ENCODE peak calls at places on chromosomes 7 and 10, in five cellular contexts. One of them, this sample, is unnamed. For H3K9me3, the result is how much of the 10 kb centered on the place peaks cover.

GRCh38 chr7:99762680-99763327 is 21.2 kb downstream of the CYP3A4 start:
- DNase-seq in colonic mucosa: no peak
- DNase-seq in HepG2: no peak
- DNase-seq in fibroblast of lung: peak
- DNase-seq in PC-3: peak
- DNase-seq in this sample: peak

GRCh38 chr7:36875794-36876193 is 151.5 kb upstream of the AOAH start:
- DNase-seq in colonic mucosa: no peak
- DNase-seq in HepG2: no peak
- DNase-seq in fibroblast of lung: no peak
- DNase-seq in PC-3: no peak
- DNase-seq in this sample: no peak

GRCh38 chr7:4216016-4216415 is 466.1 kb upstream of the FOXK1 start:
- DNase-seq in colonic mucosa: no peak
- DNase-seq in HepG2: no peak
- DNase-seq in fibroblast of lung: no peak
- DNase-seq in PC-3: peak
- DNase-seq in this sample: no peak

GRCh38 chr7:3928727-3929515 is 627.9 kb downstream of the SDK1 start:
- DNase-seq in colonic mucosa: no peak
- DNase-seq in HepG2: peak
- DNase-seq in fibroblast of lung: no peak
- DNase-seq in PC-3: no peak
- DNase-seq in this sample: no peak

GRCh38 chr7:51229620-51230323 is 86.8 kb downstream of the COBL start:
- DNase-seq in colonic mucosa: no peak
- DNase-seq in HepG2: no peak
- DNase-seq in fibroblast of lung: no peak
- DNase-seq in PC-3: no peak
- DNase-seq in this sample: no peak

GRCh38 chr7:15481127-15481526 is 80.7 kb downstream of the AGMO start:
- DNase-seq in colonic mucosa: no peak
- DNase-seq in HepG2: no peak
- DNase-seq in fibroblast of lung: no peak
- DNase-seq in PC-3: no peak
- DNase-seq in this sample: no peak

GRCh38 chr7:142323706-142324105 is 65.8 kb upstream of the PRSS58 start:
- DNase-seq in colonic mucosa: no peak
- DNase-seq in HepG2: peak
- DNase-seq in fibroblast of lung: no peak
- DNase-seq in PC-3: peak
- DNase-seq in this sample: no peak

GRCh38 chr10:96073722-96074121 is 30.3 kb downstream of the CCNJ start:
- DNase-seq in colonic mucosa: no peak
- DNase-seq in HepG2: no peak
- DNase-seq in fibroblast of lung: peak
- DNase-seq in PC-3: peak
- DNase-seq in this sample: peak

GRCh38 chr7:92685146-92686042 is 95.2 kb upstream of the FAM133B start:
- DNase-seq in colonic mucosa: no peak
- DNase-seq in HepG2: no peak
- DNase-seq in fibroblast of lung: no peak
- DNase-seq in PC-3: no peak
- DNase-seq in this sample: no peak

GRCh38 chr10:30467939-30468338 is 34.0 kb downstream of the MAP3K8 start:
- DNase-seq in colonic mucosa: no peak
- DNase-seq in HepG2: no peak
- DNase-seq in fibroblast of lung: no peak
- DNase-seq in PC-3: no peak
- DNase-seq in this sample: no peak

GRCh38 chr10:101311440-101312067 is 42.4 kb upstream of the BTRC start:
- DNase-seq in colonic mucosa: no peak
- DNase-seq in HepG2: no peak
- DNase-seq in fibroblast of lung: no peak
- DNase-seq in PC-3: no peak
- DNase-seq in this sample: no peak
- H3K4me3 ChIP-seq in colonic mucosa: no peak
- H3K4me3 ChIP-seq in HepG2: no peak
- H3K4me3 ChIP-seq in fibroblast of lung: no peak
- H3K4me3 ChIP-seq in PC-3: no peak
- H3K4me3 ChIP-seq in this sample: no peak

GRCh38 chr7:157112706-157113105 is 26.0 kb upstream of the UBE3C start:
- DNase-seq in colonic mucosa: no peak
- DNase-seq in HepG2: no peak
- DNase-seq in fibroblast of lung: no peak
- DNase-seq in PC-3: no peak
- DNase-seq in this sample: no peak
- H3K9me3 ChIP-seq in colonic mucosa: under half
- H3K9me3 ChIP-seq in HepG2: under half
- H3K9me3 ChIP-seq in fibroblast of lung: under half
- H3K9me3 ChIP-seq in PC-3: under half
- H3K9me3 ChIP-seq in this sample: under half

GRCh38 chr10:27742195-27742925 is 3.3 kb downstream of the MKX start:
- DNase-seq in colonic mucosa: peak
- DNase-seq in HepG2: peak
- DNase-seq in fibroblast of lung: peak
- DNase-seq in PC-3: peak
- DNase-seq in this sample: peak
- H3K9ac ChIP-seq in colonic mucosa: peak
- H3K9ac ChIP-seq in HepG2: peak
- H3K9ac ChIP-seq in fibroblast of lung: peak
- H3K9ac ChIP-seq in PC-3: peak
- H3K9ac ChIP-seq in this sample: peak

GRCh38 chr10:101310528-101311439 is 43.2 kb upstream of the BTRC start:
- DNase-seq in colonic mucosa: no peak
- DNase-seq in HepG2: no peak
- DNase-seq in fibroblast of lung: peak
- DNase-seq in PC-3: no peak
- DNase-seq in this sample: peak
- H3K4me3 ChIP-seq in colonic mucosa: no peak
- H3K4me3 ChIP-seq in HepG2: no peak
- H3K4me3 ChIP-seq in fibroblast of lung: no peak
- H3K4me3 ChIP-seq in PC-3: no peak
- H3K4me3 ChIP-seq in this sample: no peak

GRCh38 chr10:133179128-133179520 is 19.1 kb downstream of the KNDC1 start:
- DNase-seq in colonic mucosa: no peak
- DNase-seq in HepG2: no peak
- DNase-seq in fibroblast of lung: no peak
- DNase-seq in PC-3: no peak
- DNase-seq in this sample: no peak
- H3K9me3 ChIP-seq in colonic mucosa: under half
- H3K9me3 ChIP-seq in HepG2: under half
- H3K9me3 ChIP-seq in fibroblast of lung: under half
- H3K9me3 ChIP-seq in PC-3: under half
- H3K9me3 ChIP-seq in this sample: under half

DNA sequence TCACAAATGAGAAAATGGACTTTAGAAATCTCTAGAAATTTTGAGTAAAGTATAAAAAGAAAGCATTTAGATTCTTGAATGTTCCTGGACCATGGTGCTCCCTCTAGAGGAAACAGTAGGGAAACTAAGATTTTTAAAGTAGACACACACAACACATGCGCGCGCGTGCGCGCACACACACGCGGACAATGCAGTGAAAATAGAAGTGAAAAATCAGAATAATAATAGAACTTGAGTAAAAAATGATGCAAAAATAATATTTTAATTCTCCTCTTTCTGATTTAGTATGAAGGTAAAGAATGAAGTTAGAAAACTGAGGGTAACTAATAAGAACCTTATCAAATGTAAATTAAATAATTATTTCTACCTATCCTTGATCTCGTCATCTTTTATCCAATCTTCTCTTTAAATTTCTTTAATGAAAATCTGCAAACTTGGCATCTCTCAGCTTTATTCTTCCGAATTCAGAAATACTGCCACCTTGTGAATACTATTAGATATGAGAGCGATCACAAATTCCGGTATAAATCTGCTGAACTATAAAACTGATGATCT is 117.0 kb upstream of the AMPH start:
- DNase-seq in colonic mucosa: no peak
- DNase-seq in HepG2: no peak
- DNase-seq in fibroblast of lung: peak
- DNase-seq in PC-3: peak
- DNase-seq in this sample: peak
- H3K9ac ChIP-seq in colonic mucosa: no peak
- H3K9ac ChIP-seq in HepG2: no peak
- H3K9ac ChIP-seq in fibroblast of lung: no peak
- H3K9ac ChIP-seq in PC-3: no peak
- H3K9ac ChIP-seq in this sample: peak

GRCh38 chr10:6218692-6219493 is 16.2 kb downstream of the PFKFB3 start:
- DNase-seq in colonic mucosa: no peak
- DNase-seq in HepG2: no peak
- DNase-seq in fibroblast of lung: no peak
- DNase-seq in PC-3: no peak
- DNase-seq in this sample: peak

GRCh38 chr10:6221192-6221940 is 18.6 kb downstream of the PFKFB3 start:
- DNase-seq in colonic mucosa: no peak
- DNase-seq in HepG2: no peak
- DNase-seq in fibroblast of lung: no peak
- DNase-seq in PC-3: no peak
- DNase-seq in this sample: no peak

GRCh38 chr10:6217621-6218020 is 14.9 kb downstream of the PFKFB3 start:
- DNase-seq in colonic mucosa: no peak
- DNase-seq in HepG2: no peak
- DNase-seq in fibroblast of lung: no peak
- DNase-seq in PC-3: no peak
- DNase-seq in this sample: no peak

GRCh38 chr10:6220418-6221191 is 17.9 kb downstream of the PFKFB3 start:
- DNase-seq in colonic mucosa: no peak
- DNase-seq in HepG2: no peak
- DNase-seq in fibroblast of lung: no peak
- DNase-seq in PC-3: no peak
- DNase-seq in this sample: no peak

GRCh38 chr10:6219494-6219836 is 16.7 kb downstream of the PFKFB3 start:
- DNase-seq in colonic mucosa: no peak
- DNase-seq in HepG2: no peak
- DNase-seq in fibroblast of lung: no peak
- DNase-seq in PC-3: no peak
- DNase-seq in this sample: no peak
- H3K4me3 ChIP-seq in colonic mucosa: no peak
- H3K4me3 ChIP-seq in HepG2: no peak
- H3K4me3 ChIP-seq in fibroblast of lung: no peak
- H3K4me3 ChIP-seq in PC-3: no peak
- H3K4me3 ChIP-seq in this sample: no peak

GRCh38 chr7:31899356-31899927 is 170.8 kb downstream of the PDE1C start:
- DNase-seq in colonic mucosa: no peak
- DNase-seq in HepG2: peak
- DNase-seq in fibroblast of lung: no peak
- DNase-seq in PC-3: peak
- DNase-seq in this sample: no peak
- H3K9me3 ChIP-seq in colonic mucosa: under half
- H3K9me3 ChIP-seq in HepG2: under half
- H3K9me3 ChIP-seq in fibroblast of lung: under half
- H3K9me3 ChIP-seq in PC-3: under half
- H3K9me3 ChIP-seq in this sample: under half

This sample was measured in adipocyte.